ENCODE peak calls at places on chromosomes 11 and 22, in nine cellular contexts. D is endothelial cell of umbilical vein, Q is breast epithelium, B is sigmoid colon, O is GM12878, E is K562, W is SK-N-SH, A is vagina, F is transverse colon. H is an unnamed sample.

GRCh38 chr11:119155733-119156492 is 7.1 kb downstream of the ABCG4 start:
- DNase-seq in D (no peak), Q (no peak), B (no peak), O (no peak), E (peak; percentile 75), W (peak; percentile 67), A (no peak), F (peak; percentile 41), H (no peak)

GRCh38 chr11:58685973-58686720 is 45.6 kb downstream of the GLYAT start:
- DNase-seq in D (no peak), Q (no peak), B (no peak), O (no peak), E (no peak), W (no peak), A (no peak), F (no peak), H (no peak)

GRCh38 chr11:64357904-64358535 is 942 bp upstream of the RPS6KA4 start:
- DNase-seq in D (no peak), Q (no peak), B (no peak), O (no peak), E (peak; percentile 64), W (peak; percentile 63), A (no peak), F (peak; percentile 32), H (no peak)

GRCh38 chr11:1043563-1044096 is 7.1 kb upstream of the MUC6 start:
- DNase-seq in D (no peak), Q (no peak), B (no peak), O (no peak), E (no peak), W (no peak), A (no peak), F (no peak), H (no peak)

GRCh38 chr11:58927393-58928081 is 11.8 kb upstream of the GLYATL1 start:
- DNase-seq in D (no peak), Q (no peak), B (no peak), O (no peak), E (no peak), W (peak; percentile 65), A (no peak), F (peak; percentile 43), H (no peak)

GRCh38 chr11:92623055-92623454 is 346.4 kb upstream of the MTNR1B start:
- DNase-seq in D (no peak), Q (no peak), B (no peak), O (no peak), E (no peak), W (no peak), A (no peak), F (no peak), H (no peak)

GRCh38 chr22:49203863-49204598 is 623.6 kb downstream of the BRD1 start:
- DNase-seq in D (no peak), Q (peak; percentile 19), B (peak; percentile 45), O (no peak), E (no peak), W (no peak), A (no peak), F (no peak), H (peak; percentile 64)

GRCh38 chr11:8099291-8099899 is 18.4 kb downstream of the TUB start:
- DNase-seq in D (peak; percentile 87), Q (peak; percentile 81), B (peak; percentile 85), O (no peak), E (peak; percentile 56), W (peak; percentile 69), A (no peak), F (peak; percentile 82), H (peak; percentile 78)

GRCh38 chr22:42060489-42060888 is 10.1 kb downstream of the NAGA start:
- DNase-seq in D (no peak), Q (no peak), B (no peak), O (no peak), E (no peak), W (no peak), A (no peak), F (no peak), H (peak; percentile 47)

GRCh38 chr11:60699282-60699681 is at the start of gene MS4A8:
- DNase-seq in D (no peak), Q (no peak), B (no peak), O (no peak), E (no peak), W (no peak), A (no peak), F (peak; percentile 52), H (no peak)

GRCh38 chr11:110907629-110908028 is 195.4 kb upstream of the ARHGAP20 start:
- DNase-seq in D (peak; percentile 61), Q (no peak), B (no peak), O (no peak), E (no peak), W (no peak), A (no peak), F (peak; percentile 72), H (no peak)

GRCh38 chr22:19567383-19568009 is 43.3 kb upstream of the CLDN5 start:
- DNase-seq in D (peak; percentile 65), Q (no peak), B (no peak), O (no peak), E (no peak), W (no peak), A (no peak), F (no peak), H (no peak)

GRCh38 chr22:19571207-19571795 is 47.1 kb upstream of the CLDN5 start:
- DNase-seq in D (peak; percentile 66), Q (no peak), B (no peak), O (no peak), E (peak; percentile 46), W (no peak), A (no peak), F (no peak), H (no peak)

GRCh38 chr22:19571995-19572394 is 47.8 kb upstream of the CLDN5 start:
- DNase-seq in D (no peak), Q (no peak), B (no peak), O (no peak), E (no peak), W (no peak), A (no peak), F (no peak), H (no peak)

GRCh38 chr22:19568337-19569311 is 44.4 kb upstream of the CLDN5 start:
- DNase-seq in D (peak; percentile 45), Q (no peak), B (no peak), O (no peak), E (no peak), W (no peak), A (no peak), F (no peak), H (no peak)

GRCh38 chr22:19569976-19570375 is 45.8 kb upstream of the CLDN5 start:
- DNase-seq in D (no peak), Q (no peak), B (no peak), O (no peak), E (no peak), W (no peak), A (no peak), F (no peak), H (no peak)
- H3K4me1 ChIP-seq in D (peaks cover 50% of the 10 kb centered on the region), Q (no peaks in the 10 kb centered on the region), B (no peaks in the 10 kb centered on the region), O (no peaks in the 10 kb centered on the region), E (peaks cover 8% of the 10 kb centered on the region), W (no peaks in the 10 kb centered on the region), A (peaks cover 8% of the 10 kb centered on the region), F (no peaks in the 10 kb centered on the region), H (peaks cover 19% of the 10 kb centered on the region)

DNA sequence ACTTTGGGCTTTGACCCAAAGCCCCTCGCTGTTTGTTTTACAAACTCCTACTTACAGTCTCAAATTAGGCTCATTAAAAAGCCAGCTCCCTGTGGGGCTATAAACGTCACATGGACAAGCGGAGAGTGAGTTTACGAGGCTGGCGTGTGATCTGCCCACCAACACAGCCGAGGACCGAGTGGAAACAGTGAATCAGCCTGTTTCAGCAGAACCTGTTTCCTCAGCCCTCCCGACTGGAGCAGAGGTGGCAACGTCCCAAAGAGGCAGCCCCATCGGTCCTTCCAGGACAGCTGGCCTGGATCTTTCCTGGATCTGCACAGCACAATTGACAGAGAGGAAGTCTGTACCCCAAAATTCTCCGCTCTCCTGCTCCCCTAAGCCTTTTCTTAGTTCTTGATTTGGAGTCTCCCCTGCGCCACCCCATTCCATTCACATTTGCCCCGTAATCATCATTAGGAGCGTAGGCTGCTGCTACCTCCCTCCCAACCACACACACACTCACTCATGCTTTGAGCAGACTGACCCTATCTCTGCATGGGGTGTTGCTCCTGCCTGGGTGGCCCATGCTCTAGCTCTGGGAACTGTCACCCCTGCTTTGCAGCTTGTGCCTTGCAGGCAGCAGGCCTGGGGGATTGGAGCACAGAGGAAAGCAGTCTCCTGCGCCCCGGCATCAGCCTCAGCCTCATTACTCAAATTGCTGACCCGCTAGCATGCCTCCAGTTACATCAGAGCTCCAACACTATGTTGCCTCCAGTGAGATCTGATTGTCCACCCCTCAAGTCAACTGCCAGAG is 117.8 kb downstream of the NAT10 start:
- DNase-seq in D (no peak), Q (no peak), B (peak; percentile 94), O (no peak), E (no peak), W (no peak), A (no peak), F (peak; percentile 68), H (no peak)
- TF ChIP-seq POLR2AphosphoS5 in D (no peak), Q (peak; percentile 30), B (peak; percentile 55), O (no peak), E (no peak), W (no peak), A (peak; percentile 59), F (peak; percentile 71), H (no peak)

DNA sequence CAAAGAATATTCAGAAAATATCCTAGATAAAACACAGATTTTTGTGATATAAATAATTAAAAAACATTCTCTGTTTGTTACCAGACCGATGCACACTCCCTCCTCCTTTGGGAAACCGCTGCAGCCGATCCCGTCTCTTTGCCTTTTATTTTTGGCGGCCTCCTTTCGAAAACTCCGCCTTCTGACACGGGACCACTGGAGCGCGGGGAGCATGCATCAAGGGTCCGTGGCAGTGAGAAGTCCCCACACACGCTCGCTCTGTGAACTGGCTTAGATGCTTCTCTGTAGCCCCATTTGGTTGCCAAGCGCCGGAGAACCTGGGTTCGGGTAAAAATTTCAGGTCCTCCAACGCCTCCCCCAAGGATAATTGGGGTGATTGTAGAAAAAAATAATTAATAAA is 17.0 kb downstream of the DDX17 start:
- DNase-seq in D (no peak), Q (no peak), B (no peak), O (no peak), E (no peak), W (no peak), A (no peak), F (no peak), H (peak; percentile 35)
- H3K4me1 ChIP-seq in D (no peaks in the 10 kb centered on the region), Q (no peaks in the 10 kb centered on the region), B (no peaks in the 10 kb centered on the region), O (no peaks in the 10 kb centered on the region), E (no peaks in the 10 kb centered on the region), W (no peaks in the 10 kb centered on the region), A (no peaks in the 10 kb centered on the region), F (peaks cover 11% of the 10 kb centered on the region), H (peaks cover 49% of the 10 kb centered on the region)

DNA sequence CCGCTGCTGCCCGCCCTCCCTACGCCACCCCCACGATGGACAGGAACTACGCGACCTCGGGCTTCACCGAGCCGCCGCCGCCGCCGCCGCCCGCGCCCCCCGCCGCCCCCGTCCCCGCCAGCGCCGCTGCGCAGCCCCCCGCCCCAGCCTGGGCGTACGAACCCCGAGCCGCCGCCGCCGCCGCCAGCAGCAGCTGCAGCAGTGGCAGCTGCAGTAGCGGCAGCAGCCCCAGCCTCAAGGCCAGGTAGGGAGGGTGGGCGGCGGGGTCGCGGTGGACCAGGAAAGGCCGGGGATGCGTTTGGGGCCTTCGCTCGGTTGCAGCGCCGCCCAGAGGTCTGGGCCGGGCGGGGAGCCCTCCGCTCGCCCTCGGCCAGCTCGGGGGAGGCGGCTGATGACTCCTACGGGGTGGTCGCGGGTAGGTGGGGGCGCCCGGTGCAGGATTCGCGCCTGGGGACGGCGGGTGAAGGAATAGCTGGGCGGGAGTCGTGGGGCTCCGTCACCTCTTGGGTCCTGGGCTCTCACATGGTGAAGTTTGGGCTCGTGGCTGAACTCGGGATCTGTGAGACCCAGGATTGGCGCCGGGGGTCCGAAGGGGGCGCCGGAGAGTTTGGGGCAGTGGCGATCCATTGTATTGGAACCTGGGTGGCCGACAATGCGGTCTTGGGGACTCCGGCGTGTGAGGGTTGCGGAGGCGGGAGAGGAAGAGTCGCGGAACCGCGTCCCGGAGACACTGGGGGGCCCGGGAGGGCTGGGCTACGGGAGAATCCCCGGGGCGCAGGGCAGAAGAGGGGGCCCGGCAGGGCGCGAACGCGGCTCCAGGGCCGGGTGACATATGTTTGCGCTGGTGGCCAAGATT is 708 bp downstream of the QSER1 start:
- DNase-seq in D (peak; percentile 56), Q (no peak), B (peak; percentile 68), O (no peak), E (peak; percentile 72), W (peak; percentile 87), A (no peak), F (peak; percentile 55), H (peak; percentile 92)
- TF ChIP-seq POLR2AphosphoS5 in D (no peak), Q (no peak), B (no peak), O (no peak), E (no peak), W (no peak), A (no peak), F (no peak), H (no peak)

H was measured in spleen.